ENCODE peak calls at places on chromosomes 6 and 20, in eight cellular contexts. E is left ventricle myocardium inferior, B is ovary, W is upper lobe of right lung, U is adrenal gland, I is heart right ventricle, Q is transverse colon, L is tibial nerve. F is an unnamed sample. For H3K36me3, the result is how much of the 10 kb centered on the place peaks cover.

GRCh38 chr20:6079011-6079410 is 25.2 kb upstream of the LRRN4 start:
- DNase-seq in Q (no peak), B (no peak), W (no peak), I (no peak), L (no peak), U (no peak), E (no peak), F (no peak)

GRCh38 chr20:31712112-31712553 is 10.5 kb downstream of the BCL2L1 start:
- DNase-seq in Q (no peak), L (no peak), E (no peak), I (peak), B (no peak), W (no peak), U (peak), F (no peak)

GRCh38 chr6:84752118-84752850 is 12.1 kb downstream of the TBX18 start:
- DNase-seq in B (no peak), W (no peak), U (no peak), E (no peak), L (no peak), Q (no peak), I (no peak), F (no peak)

GRCh38 chr6:131929227-131929626 is 21.9 kb downstream of the CCN2 start:
- DNase-seq in I (no peak), Q (no peak), E (no peak), L (no peak), W (no peak), U (no peak), B (no peak), F (no peak)

GRCh38 chr6:166620478-166621113 is 6.5 kb downstream of the RPS6KA2 start:
- DNase-seq in E (no peak), L (no peak), W (no peak), Q (no peak), B (no peak), U (no peak), I (peak), F (no peak)

GRCh38 chr20:37872161-37872560 is 30.8 kb upstream of the VSTM2L start:
- DNase-seq in L (no peak), E (no peak), U (no peak), I (no peak), B (no peak), W (peak), Q (no peak), F (no peak)

GRCh38 chr6:151589667-151590066 is 95.8 kb downstream of the CCDC170 start:
- DNase-seq in I (no peak), W (no peak), Q (no peak), B (no peak), U (no peak), E (no peak), L (no peak), F (no peak)

GRCh38 chr6:32154514-32155161 is 697 bp downstream of the PPT2 start:
- DNase-seq in I (peak), L (no peak), B (peak), W (peak), Q (peak), E (peak), U (peak), F (peak)

GRCh38 chr6:159879829-159880228 is 11.0 kb upstream of the MAS1 start:
- DNase-seq in E (no peak), I (no peak), U (no peak), Q (no peak), L (no peak), W (no peak), B (no peak), F (no peak)

GRCh38 chr20:52105573-52106422 is 85.8 kb downstream of the ZFP64 start:
- DNase-seq in I (no peak), U (no peak), E (no peak), B (no peak), W (no peak), L (no peak), Q (no peak), F (no peak)

GRCh38 chr6:75602897-75603395 is 1.3 kb downstream of the SENP6 start:
- DNase-seq in Q (no peak), E (no peak), I (no peak), B (no peak), L (no peak), W (no peak), U (no peak), F (no peak)

GRCh38 chr6:75600694-75601265 is 900 bp upstream of the SENP6 start:
- DNase-seq in L (no peak), W (no peak), I (no peak), E (no peak), B (no peak), U (no peak), Q (no peak), F (no peak)

GRCh38 chr6:75602164-75602896 is 650 bp downstream of the SENP6 start:
- DNase-seq in L (no peak), U (peak), I (peak), B (peak), Q (peak), W (no peak), E (peak), F (peak)

GRCh38 chr6:75604294-75604693 is 2.6 kb downstream of the SENP6 start:
- DNase-seq in U (no peak), Q (no peak), E (no peak), I (no peak), L (no peak), W (no peak), B (no peak), F (no peak)

GRCh38 chr6:75601608-75602163 is at the start of gene SENP6:
- DNase-seq in I (peak), U (peak), E (peak), B (peak), L (peak), W (peak), Q (peak), F (peak)
- H3K4me3 ChIP-seq in I (peak), U (peak), E (peak), B (peak), L (peak), W (peak), Q (peak), F (peak)

GRCh38 chr20:50295345-50295744 is 104.7 kb downstream of the CEBPB start:
- DNase-seq in W (no peak), Q (no peak), U (no peak), E (no peak), B (no peak), I (no peak), L (no peak), F (no peak)

GRCh38 chr20:50292324-50293243 is 102.0 kb downstream of the CEBPB start:
- DNase-seq in L (peak), E (peak), U (peak), Q (peak), B (peak), I (peak), W (peak), F (peak)

GRCh38 chr20:50291428-50292323 is 101.0 kb downstream of the CEBPB start:
- DNase-seq in E (peak), L (no peak), U (no peak), W (no peak), Q (no peak), I (no peak), B (no peak), F (peak)

GRCh38 chr20:50294164-50295088 is 103.8 kb downstream of the CEBPB start:
- DNase-seq in U (no peak), B (no peak), I (no peak), E (no peak), Q (no peak), W (no peak), L (no peak), F (peak)

DNA sequence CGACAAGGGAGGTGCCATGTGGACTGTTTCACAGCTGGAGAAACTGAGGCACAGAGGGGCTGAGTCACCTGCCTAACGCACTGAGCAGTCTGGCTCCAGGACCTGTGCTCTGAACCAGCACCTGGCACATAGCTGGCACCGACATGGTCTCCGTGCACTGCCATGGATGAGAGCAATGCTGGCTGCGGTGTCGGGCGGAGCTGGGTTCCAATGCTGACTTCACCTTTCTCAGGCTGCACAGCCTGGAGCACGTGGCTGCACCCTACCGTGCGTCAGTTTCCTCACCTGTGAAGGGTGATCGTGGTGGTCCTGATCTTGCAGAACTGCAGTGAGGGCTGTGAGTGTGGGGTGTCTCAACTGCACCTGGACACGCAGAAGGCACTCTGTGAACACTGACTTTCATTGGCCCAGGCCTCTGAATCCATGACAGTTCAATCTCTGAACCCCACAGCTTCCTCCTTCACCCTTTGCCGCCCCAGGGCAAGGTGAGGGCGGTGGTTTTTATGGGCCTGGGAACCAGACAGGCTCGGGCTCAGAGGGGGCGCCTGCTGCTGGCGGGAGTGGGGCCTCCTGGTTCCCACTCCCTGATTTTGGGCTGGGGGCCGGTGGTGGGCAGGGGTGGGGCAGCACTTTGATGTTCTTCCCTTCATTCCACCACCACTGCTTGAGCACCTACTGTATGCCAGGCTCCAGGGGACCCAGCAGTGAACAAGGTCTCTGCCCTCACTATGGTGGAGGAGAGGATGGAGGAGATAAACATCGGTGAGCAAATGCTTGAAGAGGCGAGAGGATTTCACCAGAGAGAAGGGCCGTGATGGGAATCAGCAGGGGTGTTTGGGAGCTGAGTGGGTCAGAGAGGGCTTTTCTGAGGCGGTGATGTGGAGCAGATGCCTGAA is 102.9 kb downstream of the CEBPB start:
- DNase-seq in I (no peak), E (peak), Q (no peak), L (no peak), U (no peak), B (no peak), W (no peak), F (peak)
- H3K27ac ChIP-seq in I (peak), E (peak), Q (peak), L (peak), U (peak), B (peak), W (peak), F (peak)

GRCh38 chr6:56620229-56620868 is 22.3 kb downstream of the DST start:
- DNase-seq in L (no peak), E (no peak), B (no peak), W (no peak), Q (no peak), U (no peak), I (peak), F (no peak)
- H3K36me3 ChIP-seq in L (under half), E (half or more), B (under half), W (under half), Q (under half), U (under half), I (under half), F (under half)

DNA sequence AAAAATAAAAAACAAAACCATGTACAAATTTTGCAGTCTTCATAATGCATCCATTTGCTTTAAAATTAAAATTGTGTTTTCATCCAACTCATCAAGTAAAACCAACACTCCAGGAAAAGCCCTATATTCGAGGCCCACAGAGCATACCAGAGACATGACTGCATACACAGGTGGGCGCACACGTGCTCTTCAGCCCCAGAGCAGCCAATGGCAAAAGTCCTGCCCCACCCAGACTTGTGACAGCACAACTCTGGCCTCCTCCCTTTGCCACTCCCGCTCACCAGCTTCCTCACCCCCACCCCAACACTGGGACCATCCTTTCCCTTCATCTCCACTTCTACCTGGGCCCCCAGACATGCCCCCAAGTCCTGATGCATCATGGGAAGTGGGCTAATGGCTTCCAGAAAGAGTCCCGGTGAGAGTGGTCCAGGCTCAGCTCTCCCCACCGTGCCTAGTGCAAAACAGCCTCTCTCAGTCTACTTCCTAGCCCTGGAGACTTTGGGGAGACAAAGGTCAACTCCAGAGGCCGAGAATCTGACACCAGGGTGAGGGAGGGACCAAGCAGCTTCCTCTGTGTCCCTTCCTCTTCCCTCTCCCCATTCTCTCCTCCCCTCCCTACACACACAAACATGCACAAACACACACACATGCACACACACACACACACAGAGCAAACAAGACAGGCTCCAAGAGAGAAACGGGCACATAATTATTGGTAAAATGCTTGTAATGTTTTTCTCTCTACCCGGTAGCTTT is 14.4 kb downstream of the GRM4 start:
- DNase-seq in I (no peak), Q (no peak), E (no peak), L (no peak), B (no peak), W (no peak), U (no peak), F (no peak)
- H3K4me3 ChIP-seq in I (no peak), Q (no peak), E (no peak), L (no peak), B (no peak), W (no peak), U (no peak), F (no peak)

DNA sequence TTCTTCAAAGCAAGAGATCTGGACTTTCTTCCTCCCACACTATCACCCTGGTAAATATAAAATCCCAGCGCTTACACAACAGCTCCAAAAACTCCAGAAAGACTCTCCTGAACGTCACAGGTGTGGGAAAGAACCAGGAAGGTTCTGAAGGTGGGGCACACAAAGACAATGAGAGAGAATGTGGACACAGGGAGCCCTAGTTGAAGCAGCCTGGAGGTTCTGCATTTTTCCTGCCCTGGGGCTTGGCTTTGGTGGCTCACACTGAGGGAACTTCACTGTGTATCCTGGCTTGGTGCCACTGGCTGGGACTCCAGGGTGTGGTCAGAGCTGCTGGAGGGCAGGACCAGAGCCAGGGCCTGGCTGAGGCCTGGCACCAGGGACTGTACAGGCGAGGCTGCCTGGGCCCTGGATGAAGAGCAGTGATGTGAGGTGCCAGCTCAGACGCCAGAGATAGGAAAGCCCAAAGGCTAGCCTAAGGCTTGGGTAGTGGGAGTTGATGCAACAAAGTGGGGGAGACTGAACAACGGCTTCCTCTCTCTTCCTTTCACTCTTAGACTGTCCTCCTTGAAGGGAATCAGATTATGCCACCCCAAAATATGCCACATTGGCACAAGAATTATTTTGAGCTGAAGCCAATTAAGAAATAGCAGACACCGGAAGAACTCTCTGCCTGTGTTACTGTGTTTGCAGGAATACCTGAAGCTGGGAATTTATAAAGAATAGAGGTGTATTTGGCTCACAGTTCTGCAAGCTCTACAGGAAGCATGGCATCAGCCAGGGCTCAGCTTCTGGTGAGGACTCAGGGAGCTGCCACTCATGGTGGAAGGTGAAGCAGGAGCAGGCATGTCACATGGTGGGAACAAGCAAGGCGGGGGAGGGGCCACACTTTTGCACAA is 46.4 kb downstream of the PCNA start:
- DNase-seq in L (peak), W (peak), U (peak), I (peak), B (peak), Q (peak), E (peak), F (peak)
- H3K27ac ChIP-seq in L (peak), W (peak), U (peak), I (peak), B (no peak), Q (peak), E (peak), F (peak)

GRCh38 chr20:59324441-59324840 is 24.0 kb downstream of the EDN3 start:
- DNase-seq in Q (no peak), L (no peak), B (no peak), E (no peak), I (no peak), U (no peak), W (no peak), F (no peak)
- H3K36me3 ChIP-seq in Q (under half), L (under half), B (under half), E (under half), I (under half), U (under half), W (under half), F (under half)